ENCODE peak calls at places on chromosomes 12 and 14, in four cellular contexts. W is HepG2, K is K562, Y is GM12878. V is an unnamed sample.

GRCh38 chr12:118127867-118128266 is 8.1 kb upstream of the PEBP1 start:
- DNase-seq in W (no peak), K (no peak), Y (no peak), V (no peak)

GRCh38 chr12:124856132-124856841 is 7.4 kb downstream of the SCARB1 start:
- DNase-seq in W (no peak), K (no peak), Y (no peak), V (no peak)

GRCh38 chr12:53123578-53124351 is 20.5 kb downstream of the SOAT2 start:
- DNase-seq in W (no peak), K (no peak), Y (no peak), V (peak)

GRCh38 chr14:104984056-104984894 is 1.3 kb upstream of the CLBA1 start:
- DNase-seq in W (no peak), K (no peak), Y (no peak), V (no peak)

GRCh38 chr14:90871605-90872233 is 55.5 kb upstream of the TTC7B start:
- DNase-seq in W (no peak), K (no peak), Y (no peak), V (no peak)

GRCh38 chr12:60539592-60539991 is 943.8 kb downstream of the SLC16A7 start:
- DNase-seq in W (no peak), K (no peak), Y (no peak), V (no peak)

GRCh38 chr12:114700392-114701103 is 16.6 kb upstream of the TBX3 start:
- DNase-seq in W (no peak), K (no peak), Y (no peak), V (no peak)

GRCh38 chr14:55884819-55885218 is 233.4 kb upstream of the PELI2 start:
- DNase-seq in W (no peak), K (no peak), Y (no peak), V (no peak)

GRCh38 chr14:23307687-23308644 is 1.3 kb downstream of the BCL2L2 start:
- DNase-seq in W (no peak), K (no peak), Y (no peak), V (no peak)

GRCh38 chr12:17459214-17459613 is 630.8 kb downstream of the RERGL start:
- DNase-seq in W (no peak), K (no peak), Y (no peak), V (no peak)

GRCh38 chr12:123243851-123244250 is 10.6 kb downstream of the MTRFR start:
- DNase-seq in W (no peak), K (no peak), Y (no peak), V (no peak)

GRCh38 chr12:47095446-47096236 is 15.9 kb upstream of the AMIGO2 start:
- DNase-seq in W (no peak), K (no peak), Y (no peak), V (no peak)

GRCh38 chr12:82473111-82473754 is 114.9 kb downstream of the METTL25 start:
- DNase-seq in W (no peak), K (no peak), Y (no peak), V (no peak)

GRCh38 chr12:11728154-11728755 is 78.8 kb downstream of the ETV6 start:
- DNase-seq in W (no peak), K (no peak), Y (no peak), V (no peak)

GRCh38 chr12:4830568-4830967 is 79.1 kb upstream of the KCNA1 start:
- DNase-seq in W (no peak), K (no peak), Y (no peak), V (no peak)

GRCh38 chr12:46221255-46222128 is 47.4 kb downstream of the SLC38A1 start:
- DNase-seq in W (no peak), K (peak), Y (no peak), V (no peak)

GRCh38 chr14:93977790-93978581 is 1.6 kb upstream of the ASB2 start:
- DNase-seq in W (no peak), K (no peak), Y (peak), V (no peak)

GRCh38 chr14:69625299-69626131 is 14.1 kb downstream of the SUSD6 start:
- DNase-seq in W (no peak), K (peak), Y (peak), V (no peak)

DNA sequence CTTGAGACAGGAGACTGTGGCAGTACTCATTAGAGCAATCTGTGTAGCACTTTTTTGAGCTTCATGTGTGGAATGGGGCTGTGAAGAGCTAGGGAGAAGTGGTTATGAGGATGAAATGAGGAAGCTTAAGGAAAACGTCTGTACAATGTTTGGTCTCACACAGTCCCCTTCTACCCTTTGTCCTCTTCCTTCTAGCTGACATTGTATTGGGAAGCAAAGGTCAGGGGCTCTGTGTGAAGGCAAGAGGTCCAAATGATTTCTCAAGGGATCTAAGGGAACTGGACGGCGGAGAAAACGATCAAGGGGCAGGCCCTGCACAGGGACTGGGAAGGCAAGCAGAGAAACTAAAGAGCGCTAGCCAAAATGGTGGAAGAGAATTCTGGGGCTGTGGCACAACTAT is 13.1 kb upstream of the CIPC start:
- DNase-seq in W (no peak), K (no peak), Y (no peak), V (no peak)
- TF ChIP-seq KDM1A in W (no peak), K (no peak), Y (no peak), V (no peak)

GRCh38 chr12:3250034-3250433 is 172.9 kb downstream of the TSPAN9 start:
- DNase-seq in W (no peak), K (no peak), Y (no peak), V (no peak)

GRCh38 chr12:3252416-3252815 is 175.2 kb downstream of the TSPAN9 start:
- DNase-seq in W (no peak), K (no peak), Y (no peak), V (no peak)

GRCh38 chr12:3250576-3250975 is 173.4 kb downstream of the TSPAN9 start:
- DNase-seq in W (no peak), K (no peak), Y (no peak), V (no peak)

GRCh38 chr12:3251691-3252090 is 174.5 kb downstream of the TSPAN9 start:
- DNase-seq in W (no peak), K (no peak), Y (no peak), V (no peak)

DNA sequence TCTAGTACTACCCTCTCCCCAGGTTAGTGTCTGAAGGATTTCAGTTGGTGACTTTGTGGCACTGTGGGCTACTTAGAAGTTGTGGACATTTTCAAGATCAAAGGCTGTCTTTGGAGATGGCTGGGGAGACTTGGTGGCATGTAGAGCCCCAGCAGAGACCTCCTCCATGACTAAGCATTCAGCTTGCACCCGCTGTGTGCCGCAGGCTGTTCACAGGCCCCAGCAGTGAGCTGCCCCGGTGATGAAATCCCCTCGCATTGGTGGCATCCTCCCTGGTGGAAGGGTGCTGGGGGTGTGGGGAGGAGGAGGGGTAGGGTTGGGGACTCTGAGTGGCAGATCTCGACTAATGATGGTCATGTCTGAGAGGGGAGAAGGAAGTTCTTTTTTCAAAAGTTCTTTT is 173.9 kb downstream of the TSPAN9 start:
- DNase-seq in W (no peak), K (no peak), Y (no peak), V (no peak)
- TF ChIP-seq SMC3 in W (no peak), K (no peak), Y (no peak), V (no peak)

DNA sequence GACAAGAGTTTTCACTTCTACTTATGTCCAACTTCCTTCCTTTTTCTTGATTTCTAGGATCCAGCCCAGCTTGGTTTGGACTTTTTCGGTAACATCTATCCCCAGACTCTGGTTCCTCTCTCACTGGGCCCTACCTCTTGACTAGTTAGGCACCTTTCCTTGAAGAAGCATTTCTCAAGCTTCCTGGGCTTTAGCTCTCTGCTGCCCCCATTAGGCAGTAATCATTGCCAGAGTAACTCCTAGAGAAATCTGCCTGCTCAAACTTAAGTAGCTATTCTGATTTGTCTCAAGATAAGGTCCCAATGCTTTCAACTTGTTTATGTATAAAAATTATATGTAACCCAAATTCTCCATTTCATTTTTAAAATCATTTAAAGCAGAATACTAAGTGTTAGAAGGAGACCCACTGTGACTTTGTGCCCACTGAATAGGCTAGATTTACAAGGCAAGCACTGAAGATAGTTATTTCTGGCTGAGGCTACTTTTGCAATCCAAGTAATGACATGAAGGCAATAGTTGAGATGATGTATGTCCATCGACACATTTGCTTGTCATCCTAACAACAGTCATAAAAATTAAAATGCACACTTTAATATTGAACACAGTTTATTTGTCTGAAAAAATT is 275.0 kb upstream of the G2E3 start:
- DNase-seq in W (peak), K (peak), Y (no peak), V (peak)
- TF ChIP-seq KDM1A in W (no peak), K (no peak), Y (no peak), V (no peak)

GRCh38 chr12:86260183-86260582 is 4.0 kb upstream of the MGAT4C start:
- DNase-seq in W (no peak), K (no peak), Y (no peak), V (no peak)
- TF ChIP-seq SMC3 in W (no peak), K (no peak), Y (no peak), V (no peak)

GRCh38 chr12:132142679-132143327 is 1.3 kb downstream of the DDX51 start:
- DNase-seq in W (no peak), K (no peak), Y (no peak), V (no peak)
- TF ChIP-seq KDM1A in W (no peak), K (no peak), Y (no peak), V (no peak)

DNA sequence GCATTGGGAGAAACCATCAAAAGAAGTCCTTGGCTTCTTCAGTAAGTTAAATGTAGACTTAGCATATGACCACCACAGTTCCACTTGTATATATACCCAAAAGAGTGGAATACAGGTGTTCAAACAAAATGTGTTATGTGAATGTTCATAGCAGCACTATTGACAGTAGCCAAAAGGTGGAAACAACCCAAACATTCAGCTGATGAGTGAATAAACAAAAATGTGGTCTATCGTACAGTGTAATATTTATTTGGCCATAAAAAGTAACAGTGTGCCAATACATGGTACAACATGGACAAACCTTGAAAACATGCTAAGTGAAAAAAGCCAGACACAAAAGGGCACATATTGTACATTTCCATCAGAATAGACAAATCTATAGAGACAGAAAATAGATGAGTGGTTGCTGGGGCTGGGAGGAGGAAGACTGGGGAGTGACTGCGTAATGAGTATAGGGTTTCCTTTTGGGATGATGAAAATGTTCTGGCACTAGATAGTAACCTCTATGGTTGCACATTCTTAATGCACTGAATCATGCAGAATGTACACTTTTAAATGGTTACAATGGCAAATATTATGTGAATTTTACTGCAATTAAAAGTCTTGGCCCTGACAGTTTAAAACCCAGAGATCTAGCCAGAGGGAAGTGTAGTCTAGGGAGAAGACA is 5.5 kb downstream of the ERP29 start:
- DNase-seq in W (no peak), K (no peak), Y (no peak), V (no peak)
- TF ChIP-seq SMC3 in W (no peak), K (no peak), Y (no peak), V (no peak)

V was measured in A549.